ENCODE peak calls at places on chromosomes 7 and 10, in eight cellular contexts. R, C, K, W, E, Y, L and T are unnamed samples.

GRCh38 chr10:114519306-114519669 is 115.0 kb upstream of the AFAP1L2 start:
- DNase-seq in R (no peak), C (peak), K (peak), W (no peak), E (no peak), Y (peak), L (no peak), T (no peak)

GRCh38 chr10:19788075-19788686 is 28.1 kb upstream of the PLXDC2 start:
- DNase-seq in R (no peak), C (peak), K (no peak), W (peak), E (no peak), Y (peak), L (peak), T (no peak)

GRCh38 chr7:74023037-74023436 is 4.9 kb upstream of the ELN start:
- DNase-seq in R (peak), C (peak), K (no peak), W (peak), E (no peak), Y (no peak), L (peak), T (no peak)

GRCh38 chr10:74750848-74751274 is 75.5 kb upstream of the KAT6B start:
- DNase-seq in R (no peak), C (no peak), K (no peak), W (no peak), E (peak), Y (peak), L (no peak), T (no peak)

GRCh38 chr7:147756290-147756689 is 834.3 kb upstream of the C7orf33 start:
- DNase-seq in R (no peak), C (no peak), K (no peak), W (no peak), E (no peak), Y (no peak), L (no peak), T (no peak)

GRCh38 chr10:101136007-101136707 is 5.1 kb downstream of the TLX1 start:
- DNase-seq in R (no peak), C (no peak), K (no peak), W (no peak), E (no peak), Y (no peak), L (peak), T (no peak)

GRCh38 chr10:33542747-33543505 is 208.5 kb upstream of the NRP1 start:
- DNase-seq in R (no peak), C (peak), K (no peak), W (peak), E (no peak), Y (no peak), L (no peak), T (no peak)

GRCh38 chr7:26853788-26854393 is 10.5 kb downstream of the SKAP2 start:
- DNase-seq in R (no peak), C (peak), K (no peak), W (peak), E (no peak), Y (no peak), L (peak), T (no peak)

GRCh38 chr7:80439894-80440811 is 71.7 kb downstream of the GNAT3 start:
- DNase-seq in R (no peak), C (peak), K (no peak), W (peak), E (no peak), Y (no peak), L (peak), T (no peak)

GRCh38 chr7:106064329-106064728 is 47.8 kb downstream of the SYPL1 start:
- DNase-seq in R (no peak), C (no peak), K (no peak), W (no peak), E (no peak), Y (peak), L (no peak), T (no peak)

GRCh38 chr7:65454479-65454878 is 80.8 kb downstream of the ZNF92 start:
- DNase-seq in R (no peak), C (no peak), K (no peak), W (no peak), E (no peak), Y (no peak), L (no peak), T (no peak)

GRCh38 chr10:17059197-17059688 is 70.4 kb downstream of the CUBN start:
- DNase-seq in R (no peak), C (peak), K (no peak), W (peak), E (no peak), Y (no peak), L (no peak), T (no peak)

GRCh38 chr10:88116491-88116890 is 253.1 kb downstream of the PTEN start:
- DNase-seq in R (no peak), C (peak), K (no peak), W (peak), E (no peak), Y (no peak), L (peak), T (no peak)

GRCh38 chr10:107803541-107803940 is 639.0 kb upstream of the SORCS1 start:
- DNase-seq in R (no peak), C (no peak), K (no peak), W (no peak), E (no peak), Y (no peak), L (no peak), T (no peak)

GRCh38 chr10:119679480-119679829 is 28.3 kb downstream of the BAG3 start:
- DNase-seq in R (no peak), C (no peak), K (no peak), W (no peak), E (no peak), Y (no peak), L (no peak), T (no peak)

GRCh38 chr10:62844280-62845011 is 28.3 kb upstream of the EGR2 start:
- DNase-seq in R (no peak), C (peak), K (no peak), W (no peak), E (no peak), Y (no peak), L (no peak), T (no peak)

GRCh38 chr7:43954524-43955228 is 28.4 kb downstream of the UBE2D4 start:
- DNase-seq in R (no peak), C (peak), K (no peak), W (peak), E (no peak), Y (no peak), L (peak), T (peak)

GRCh38 chr10:3774018-3774813 is 10.8 kb downstream of the KLF6 start:
- DNase-seq in R (no peak), C (peak), K (no peak), W (peak), E (no peak), Y (peak), L (no peak), T (no peak)

GRCh38 chr10:100735345-100736143 is 9.8 kb upstream of the PAX2 start:
- DNase-seq in R (no peak), C (no peak), K (peak), W (no peak), E (no peak), Y (no peak), L (no peak), T (no peak)

GRCh38 chr7:51234139-51234538 is 82.5 kb downstream of the COBL start:
- DNase-seq in R (peak), C (no peak), K (no peak), W (no peak), E (no peak), Y (no peak), L (no peak), T (no peak)

GRCh38 chr7:81420526-81420925 is 349.3 kb downstream of the HGF start:
- DNase-seq in R (no peak), C (no peak), K (no peak), W (no peak), E (no peak), Y (no peak), L (no peak), T (no peak)

GRCh38 chr7:95840953-95841950 is 68.9 kb downstream of the DYNC1I1 start:
- DNase-seq in R (no peak), C (no peak), K (no peak), W (no peak), E (no peak), Y (no peak), L (peak), T (no peak)

GRCh38 chr7:1898628-1899185 is 228.6 kb downstream of the ELFN1 start:
- DNase-seq in R (no peak), C (no peak), K (no peak), W (no peak), E (no peak), Y (no peak), L (no peak), T (no peak)

GRCh38 chr10:76341740-76342139 is 910.3 kb downstream of the LRMDA start:
- DNase-seq in R (no peak), C (no peak), K (no peak), W (no peak), E (no peak), Y (no peak), L (peak), T (no peak)

GRCh38 chr7:22137466-22137865 is 191.8 kb upstream of the CDCA7L start:
- DNase-seq in R (no peak), C (no peak), K (no peak), W (peak), E (no peak), Y (no peak), L (no peak), T (no peak)

GRCh38 chr7:14219125-14219524 is 229.7 kb upstream of the ETV1 start:
- DNase-seq in R (no peak), C (no peak), K (no peak), W (no peak), E (no peak), Y (no peak), L (no peak), T (no peak)

GRCh38 chr10:79123547-79123963 is 54.8 kb downstream of the ZMIZ1 start:
- DNase-seq in R (no peak), C (no peak), K (no peak), W (no peak), E (no peak), Y (no peak), L (peak), T (no peak)

GRCh38 chr10:52755297-52756062 is 17.1 kb downstream of the MBL2 start:
- DNase-seq in R (no peak), C (peak), K (no peak), W (peak), E (no peak), Y (no peak), L (peak), T (no peak)

GRCh38 chr10:86649471-86650150 is 4.7 kb upstream of the OPN4 start:
- DNase-seq in R (no peak), C (no peak), K (no peak), W (no peak), E (peak), Y (no peak), L (no peak), T (no peak)

GRCh38 chr10:30683496-30683895 is 53.9 kb upstream of the LYZL2 start:
- DNase-seq in R (no peak), C (no peak), K (no peak), W (no peak), E (no peak), Y (no peak), L (peak), T (no peak)

GRCh38 chr7:127833641-127834040 is 181.6 kb downstream of the SND1 start:
- DNase-seq in R (no peak), C (no peak), K (no peak), W (peak), E (no peak), Y (no peak), L (peak), T (no peak)

GRCh38 chr10:5292196-5292735 is 72.5 kb upstream of the UCN3 start:
- DNase-seq in R (no peak), C (no peak), K (no peak), W (no peak), E (no peak), Y (peak), L (peak), T (no peak)

GRCh38 chr7:105642264-105642663 is 61.0 kb upstream of the EFCAB10 start:
- DNase-seq in R (no peak), C (no peak), K (no peak), W (no peak), E (no peak), Y (no peak), L (no peak), T (no peak)

GRCh38 chr7:99270702-99271101 is 1.9 kb upstream of the MYH16 start:
- DNase-seq in R (no peak), C (no peak), K (no peak), W (no peak), E (no peak), Y (peak), L (no peak), T (no peak)

GRCh38 chr10:115969591-115969990 is 303.4 kb downstream of the GFRA1 start:
- DNase-seq in R (no peak), C (no peak), K (no peak), W (no peak), E (no peak), Y (no peak), L (no peak), T (no peak)

GRCh38 chr10:84049300-84050015 is 89.9 kb upstream of the GHITM start:
- DNase-seq in R (no peak), C (no peak), K (no peak), W (no peak), E (no peak), Y (no peak), L (no peak), T (no peak)

GRCh38 chr10:84059526-84059925 is 79.8 kb upstream of the GHITM start:
- DNase-seq in R (no peak), C (no peak), K (no peak), W (no peak), E (no peak), Y (no peak), L (peak), T (no peak)

DNA sequence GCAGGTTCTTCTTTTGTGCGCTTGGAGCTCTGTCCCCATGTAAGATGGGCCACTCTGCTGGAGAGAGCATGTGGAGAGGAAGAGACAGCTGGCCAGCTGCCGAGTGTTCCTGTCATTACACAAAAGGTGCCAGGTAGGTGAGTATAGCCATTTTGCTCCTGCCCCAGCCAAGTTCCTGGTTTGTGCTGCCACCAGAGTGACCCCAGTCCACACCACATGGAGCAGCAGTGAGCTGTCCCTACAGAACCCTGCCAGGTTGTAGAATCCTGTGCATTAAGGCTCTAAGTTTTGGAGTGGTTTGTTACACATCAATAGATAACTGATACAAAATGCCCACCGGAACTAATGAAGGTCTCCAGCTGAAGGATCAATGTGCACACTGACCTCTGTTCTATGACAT is 84.6 kb upstream of the GHITM start:
- DNase-seq in R (no peak), C (no peak), K (no peak), W (no peak), E (no peak), Y (no peak), L (no peak), T (no peak)
- TF ChIP-seq CTCF in R (no peak), C (peak), K (no peak), W (no peak), E (no peak), Y (no peak), L (no peak), T (no peak)

GRCh38 chr7:5093948-5094347 is 48.3 kb downstream of the RBAK start:
- DNase-seq in R (no peak), C (no peak), K (no peak), W (no peak), E (no peak), Y (no peak), L (no peak), T (no peak)

GRCh38 chr7:5094641-5095040 is 49.0 kb downstream of the RBAK start:
- DNase-seq in R (no peak), C (no peak), K (no peak), W (no peak), E (no peak), Y (no peak), L (no peak), T (no peak)

GRCh38 chr7:5086256-5086655 is 40.6 kb downstream of the RBAK start:
- DNase-seq in R (no peak), C (no peak), K (no peak), W (no peak), E (no peak), Y (no peak), L (no peak), T (no peak)

GRCh38 chr7:5083291-5083690 is 37.6 kb downstream of the RBAK start:
- DNase-seq in R (no peak), C (no peak), K (no peak), W (no peak), E (no peak), Y (no peak), L (no peak), T (no peak)

GRCh38 chr7:5088906-5089305 is 43.2 kb downstream of the RBAK start:
- DNase-seq in R (no peak), C (no peak), K (peak), W (no peak), E (no peak), Y (no peak), L (no peak), T (no peak)
- TF ChIP-seq CTCF in R (no peak), C (no peak), K (no peak), W (no peak), E (no peak), Y (no peak), L (no peak), T (no peak)

DNA sequence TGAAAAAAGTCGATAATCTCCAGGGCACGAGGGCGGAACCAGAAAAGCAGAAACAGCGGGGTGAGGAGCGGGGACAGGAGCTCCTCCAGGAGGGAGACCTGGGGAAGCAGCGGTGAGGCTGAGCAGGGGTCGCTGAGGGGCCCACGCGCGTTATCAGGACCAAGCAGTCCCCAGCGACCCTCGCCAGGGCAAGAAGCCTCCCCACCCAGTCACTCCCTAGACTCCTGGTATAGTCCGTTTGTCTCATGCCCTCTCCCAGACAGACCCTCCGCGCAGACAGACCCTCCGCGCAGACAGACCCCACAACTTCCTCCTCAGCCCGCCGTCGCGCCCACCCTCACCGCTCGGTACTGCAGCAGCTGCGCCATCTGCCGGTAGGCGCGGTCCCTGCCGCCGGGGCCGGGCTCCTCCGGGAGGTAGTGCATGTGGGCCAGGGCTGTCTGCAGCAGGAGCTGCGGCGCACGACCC is 6.3 kb downstream of the ATG9B start:
- DNase-seq in R (peak), C (peak), K (peak), W (peak), E (peak), Y (peak), L (peak), T (peak)
- TF ChIP-seq CTCF in R (peak), C (peak), K (peak), W (peak), E (peak), Y (peak), L (peak), T (peak)

DNA sequence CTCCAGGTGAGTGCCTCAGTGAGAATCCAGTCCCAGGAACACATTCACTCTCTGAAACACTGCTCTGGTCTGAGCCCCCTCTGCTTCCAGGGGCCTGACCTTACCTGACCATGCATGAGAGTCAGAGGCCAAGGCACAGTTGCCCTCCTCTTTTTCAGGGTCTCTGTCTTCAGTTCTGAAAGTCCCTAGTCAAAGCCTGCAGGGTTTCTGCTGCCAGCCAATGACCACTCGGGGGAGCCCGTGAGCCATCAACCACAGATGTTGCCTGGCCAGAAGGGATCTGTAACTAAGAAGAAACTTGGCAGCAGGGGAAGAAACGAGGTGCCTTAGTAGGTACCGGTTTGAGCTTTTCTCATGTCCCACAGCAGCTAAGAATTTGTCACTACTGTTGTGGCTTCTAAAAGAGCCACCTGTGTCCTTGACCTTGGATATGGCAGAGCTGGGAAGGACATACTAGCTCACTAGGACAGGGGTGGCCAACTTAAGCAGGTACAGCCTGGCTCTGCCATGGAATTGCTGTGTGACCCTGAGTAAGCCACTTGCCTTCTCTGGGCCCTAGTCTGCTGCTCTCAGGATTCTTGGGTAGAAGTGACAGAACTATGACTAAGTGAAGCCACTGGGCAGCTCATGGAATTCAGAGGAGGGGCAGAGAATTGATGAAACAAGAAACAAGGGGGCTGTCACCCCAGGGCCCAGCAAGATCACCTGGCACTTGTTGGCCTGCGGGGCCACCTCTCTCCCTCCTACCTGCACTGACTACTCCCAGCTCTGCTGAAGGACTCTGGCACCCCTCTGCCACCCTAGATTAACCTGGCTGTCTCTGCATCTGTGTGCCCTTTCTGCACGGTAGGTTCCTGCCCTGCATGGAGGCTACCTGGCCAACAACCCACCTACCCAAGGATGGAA is 83.8 kb upstream of the GPR26 start:
- DNase-seq in R (peak), C (peak), K (peak), W (peak), E (peak), Y (peak), L (peak), T (peak)
- TF ChIP-seq CTCF in R (peak), C (peak), K (peak), W (peak), E (peak), Y (peak), L (peak), T (peak)

GRCh38 chr7:129501760-129502707 is at the start of gene SMKR1:
- DNase-seq in R (peak), C (peak), K (peak), W (peak), E (peak), Y (peak), L (peak), T (peak)

GRCh38 chr7:129498021-129498420 is 4.3 kb upstream of the SMKR1 start:
- DNase-seq in R (no peak), C (no peak), K (no peak), W (no peak), E (no peak), Y (no peak), L (no peak), T (no peak)

GRCh38 chr7:129499915-129500463 is 2.3 kb upstream of the SMKR1 start:
- DNase-seq in R (no peak), C (no peak), K (no peak), W (no peak), E (no peak), Y (no peak), L (no peak), T (no peak)

GRCh38 chr7:129503725-129504124 is 1.4 kb downstream of the SMKR1 start:
- DNase-seq in R (no peak), C (no peak), K (no peak), W (no peak), E (no peak), Y (no peak), L (no peak), T (no peak)

GRCh38 chr7:129502708-129503685 is 666 bp downstream of the SMKR1 start:
- DNase-seq in R (no peak), C (no peak), K (no peak), W (no peak), E (no peak), Y (no peak), L (peak), T (no peak)
- TF ChIP-seq CTCF in R (no peak), C (peak), K (no peak), W (no peak), E (no peak), Y (no peak), L (no peak), T (no peak)

GRCh38 chr10:110274629-110275028 is 30.1 kb downstream of the SMNDC1 start:
- DNase-seq in R (no peak), C (no peak), K (no peak), W (no peak), E (no peak), Y (no peak), L (no peak), T (no peak)

GRCh38 chr10:110278562-110278961 is 26.2 kb downstream of the SMNDC1 start:
- DNase-seq in R (no peak), C (no peak), K (no peak), W (no peak), E (no peak), Y (no peak), L (peak), T (no peak)

GRCh38 chr10:110275140-110275729 is 29.5 kb downstream of the SMNDC1 start:
- DNase-seq in R (no peak), C (no peak), K (no peak), W (no peak), E (no peak), Y (no peak), L (no peak), T (no peak)

GRCh38 chr10:110276603-110277002 is 28.1 kb downstream of the SMNDC1 start:
- DNase-seq in R (no peak), C (no peak), K (no peak), W (no peak), E (no peak), Y (no peak), L (no peak), T (no peak)

GRCh38 chr10:110279062-110279986 is 25.4 kb downstream of the SMNDC1 start:
- DNase-seq in R (no peak), C (peak), K (no peak), W (peak), E (no peak), Y (peak), L (peak), T (no peak)
- TF ChIP-seq CTCF in R (peak), C (peak), K (peak), W (peak), E (peak), Y (peak), L (peak), T (peak)